ENCODE peak calls at places on chromosome 3, in four cellular contexts. One of them, this sample, is unnamed.
A peak's percentile ranks its signal among the peaks of the same experiment; 100 is the strongest.

GRCh38 chr3:171026584-171027293 is at the start of gene SLC2A2:
- DNase-seq in CD8-positive, alpha-beta memory T cell: no peak
- DNase-seq in GM23248: no peak
- DNase-seq in body of pancreas: peak; percentile 30
- DNase-seq in this sample: no peak

GRCh38 chr3:148882288-148882687 is 17.2 kb downstream of the CPA3 start:
- DNase-seq in CD8-positive, alpha-beta memory T cell: no peak
- DNase-seq in GM23248: peak; percentile 59
- DNase-seq in body of pancreas: peak; percentile 57
- DNase-seq in this sample: no peak

GRCh38 chr3:115836944-115837343 is 213.6 kb downstream of the GAP43 start:
- DNase-seq in CD8-positive, alpha-beta memory T cell: no peak
- DNase-seq in GM23248: peak; percentile 70
- DNase-seq in body of pancreas: no peak
- DNase-seq in this sample: no peak

GRCh38 chr3:97793415-97794019 is 28.3 kb upstream of the CRYBG3 start:
- DNase-seq in CD8-positive, alpha-beta memory T cell: no peak
- DNase-seq in GM23248: peak; percentile 72
- DNase-seq in body of pancreas: peak; percentile 12
- DNase-seq in this sample: no peak

GRCh38 chr3:112467584-112467983 is 31.7 kb downstream of the BTLA start:
- DNase-seq in CD8-positive, alpha-beta memory T cell: no peak
- DNase-seq in GM23248: no peak
- DNase-seq in body of pancreas: no peak
- DNase-seq in this sample: no peak

GRCh38 chr3:29478671-29479070 is 197.8 kb downstream of the RBMS3 start:
- DNase-seq in CD8-positive, alpha-beta memory T cell: no peak
- DNase-seq in GM23248: peak; percentile 44
- DNase-seq in body of pancreas: no peak
- DNase-seq in this sample: no peak

GRCh38 chr3:127800508-127800907 is 21.8 kb downstream of the MGLL start:
- DNase-seq in CD8-positive, alpha-beta memory T cell: no peak
- DNase-seq in GM23248: peak; percentile 60
- DNase-seq in body of pancreas: no peak
- DNase-seq in this sample: no peak

GRCh38 chr3:183586477-183586876 is 31.0 kb upstream of the KLHL6 start:
- DNase-seq in CD8-positive, alpha-beta memory T cell: no peak
- DNase-seq in GM23248: no peak
- DNase-seq in body of pancreas: no peak
- DNase-seq in this sample: no peak

GRCh38 chr3:14725564-14726420 is 50.9 kb downstream of the C3orf20 start:
- DNase-seq in CD8-positive, alpha-beta memory T cell: no peak
- DNase-seq in GM23248: peak; percentile 24
- DNase-seq in body of pancreas: peak; percentile 61
- DNase-seq in this sample: peak; percentile 63

GRCh38 chr3:127483005-127483641 is 107.4 kb downstream of the TPRA1 start:
- DNase-seq in CD8-positive, alpha-beta memory T cell: no peak
- DNase-seq in GM23248: no peak
- DNase-seq in body of pancreas: no peak
- DNase-seq in this sample: no peak

GRCh38 chr3:20323307-20323927 is 137.4 kb upstream of the SGO1 start:
- DNase-seq in CD8-positive, alpha-beta memory T cell: no peak
- DNase-seq in GM23248: no peak
- DNase-seq in body of pancreas: no peak
- DNase-seq in this sample: no peak

GRCh38 chr3:194508486-194509449 is 22.0 kb upstream of the ATP13A3 start:
- DNase-seq in CD8-positive, alpha-beta memory T cell: no peak
- DNase-seq in GM23248: no peak
- DNase-seq in body of pancreas: no peak
- DNase-seq in this sample: no peak

GRCh38 chr3:134008630-134009156 is 21.0 kb downstream of the SLCO2A1 start:
- DNase-seq in CD8-positive, alpha-beta memory T cell: no peak
- DNase-seq in GM23248: peak; percentile 82
- DNase-seq in body of pancreas: no peak
- DNase-seq in this sample: no peak

GRCh38 chr3:105822171-105823123 is 46.4 kb downstream of the CBLB start:
- DNase-seq in CD8-positive, alpha-beta memory T cell: no peak
- DNase-seq in GM23248: no peak
- DNase-seq in body of pancreas: no peak
- DNase-seq in this sample: no peak

GRCh38 chr3:105821433-105821832 is 47.4 kb downstream of the CBLB start:
- DNase-seq in CD8-positive, alpha-beta memory T cell: no peak
- DNase-seq in GM23248: no peak
- DNase-seq in body of pancreas: peak; percentile 18
- DNase-seq in this sample: no peak

GRCh38 chr3:105827101-105827634 is 41.6 kb downstream of the CBLB start:
- DNase-seq in CD8-positive, alpha-beta memory T cell: no peak
- DNase-seq in GM23248: peak; percentile 47
- DNase-seq in body of pancreas: no peak
- DNase-seq in this sample: no peak

GRCh38 chr3:105824129-105824528 is 44.7 kb downstream of the CBLB start:
- DNase-seq in CD8-positive, alpha-beta memory T cell: no peak
- DNase-seq in GM23248: no peak
- DNase-seq in body of pancreas: no peak
- DNase-seq in this sample: no peak

DNA sequence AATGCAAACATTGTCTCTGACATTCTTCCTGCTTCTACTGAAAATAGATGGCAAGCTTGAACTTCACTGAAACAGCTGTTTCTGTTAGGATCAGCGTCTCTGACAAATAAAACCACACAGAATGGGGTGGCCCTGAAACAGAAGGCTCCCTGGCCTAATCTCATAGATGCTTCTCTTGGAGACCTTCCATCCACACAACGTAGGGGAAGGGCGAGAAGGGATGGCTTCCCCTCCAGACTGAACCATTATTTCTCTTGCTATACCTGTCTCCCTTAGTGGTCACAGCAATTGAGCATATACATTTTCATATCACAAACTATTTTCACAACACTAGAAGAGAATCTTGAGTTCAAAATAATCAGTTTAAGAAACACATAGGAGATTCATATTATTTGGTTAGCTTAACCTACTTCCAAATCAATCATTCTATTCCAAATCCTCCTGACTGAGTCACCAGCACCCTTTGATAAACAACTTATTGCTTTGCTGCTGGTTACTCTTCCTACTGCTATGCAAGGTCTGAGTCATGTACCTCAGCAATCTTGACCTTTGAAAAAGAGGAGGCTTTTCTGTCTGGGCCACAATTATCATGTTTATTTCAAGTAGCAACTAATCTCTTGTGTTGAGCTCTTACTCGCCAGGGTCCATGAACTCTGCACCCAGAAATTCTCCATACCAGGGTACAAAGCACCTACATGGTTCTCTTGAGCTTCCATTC is 45.5 kb downstream of the CBLB start:
- DNase-seq in CD8-positive, alpha-beta memory T cell: no peak
- DNase-seq in GM23248: peak; percentile 95
- DNase-seq in body of pancreas: no peak
- DNase-seq in this sample: no peak
- H3K4me3 ChIP-seq in CD8-positive, alpha-beta memory T cell: no peak overlapping the region
- H3K4me3 ChIP-seq in GM23248: no peak overlapping the region
- H3K4me3 ChIP-seq in body of pancreas: no peak overlapping the region
- H3K4me3 ChIP-seq in this sample: no peak overlapping the region

GRCh38 chr3:50156991-50157493 is 1.9 kb downstream of the SEMA3F start:
- DNase-seq in CD8-positive, alpha-beta memory T cell: no peak
- DNase-seq in GM23248: peak; percentile 42
- DNase-seq in body of pancreas: no peak
- DNase-seq in this sample: no peak
- H3K4me1 ChIP-seq in CD8-positive, alpha-beta memory T cell: peaks cover 16% of the 10 kb centered on the region
- H3K4me1 ChIP-seq in GM23248: no peaks in the 10 kb centered on the region
- H3K4me1 ChIP-seq in body of pancreas: peaks cover 19% of the 10 kb centered on the region
- H3K4me1 ChIP-seq in this sample: peaks cover 65% of the 10 kb centered on the region

GRCh38 chr3:131386429-131386926 is 4.9 kb downstream of the NUDT16 start:
- DNase-seq in CD8-positive, alpha-beta memory T cell: no peak
- DNase-seq in GM23248: no peak
- DNase-seq in body of pancreas: peak; percentile 80
- DNase-seq in this sample: peak; percentile 69
- H3K27ac ChIP-seq in CD8-positive, alpha-beta memory T cell: no peak overlapping the region
- H3K27ac ChIP-seq in GM23248: no peak overlapping the region
- H3K27ac ChIP-seq in body of pancreas: peak overlapping the region; percentile 51
- H3K27ac ChIP-seq in this sample: peak overlapping the region; percentile 82

DNA sequence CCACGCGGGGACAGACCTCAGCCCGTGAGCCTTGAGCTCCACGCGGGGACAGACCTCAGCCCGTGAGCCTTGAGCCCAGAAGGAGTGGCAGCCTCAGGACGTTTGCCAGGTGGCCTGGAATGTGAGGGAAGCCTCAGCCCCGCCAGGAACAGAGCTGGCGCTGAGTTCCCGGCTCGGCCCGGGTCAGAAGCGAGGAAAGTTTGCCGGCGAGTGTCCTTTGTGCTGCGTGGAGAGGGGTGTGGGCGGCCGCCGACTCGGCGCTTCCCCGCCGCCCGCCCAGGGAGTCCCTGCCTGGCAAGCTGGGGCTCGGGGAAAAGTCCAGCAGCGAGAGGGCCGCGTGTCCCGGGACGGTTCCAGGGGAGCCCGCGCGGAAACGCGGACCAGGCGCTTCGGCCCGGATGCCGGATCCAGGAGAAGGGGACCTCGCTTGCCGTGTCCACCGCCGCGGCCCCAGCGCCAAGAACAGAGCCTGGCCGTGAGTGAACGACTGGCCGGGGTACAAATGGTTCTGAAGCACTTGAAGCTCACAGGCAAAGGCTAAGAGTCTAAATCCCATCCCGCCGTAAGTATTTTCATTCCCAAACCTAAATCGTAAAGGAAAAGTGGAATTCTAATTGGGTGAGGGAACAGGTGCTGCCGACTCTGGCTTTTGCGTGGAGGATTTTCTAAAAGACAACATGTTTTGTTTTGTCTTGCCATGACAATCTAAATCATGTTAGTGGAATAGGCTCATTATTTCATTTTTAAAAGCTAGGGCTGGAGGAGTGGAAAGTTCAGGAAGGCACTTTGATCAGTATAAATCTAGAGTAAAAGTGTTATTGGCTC is 1.7 kb downstream of the LRRN1 start:
- DNase-seq in CD8-positive, alpha-beta memory T cell: no peak
- DNase-seq in GM23248: peak; percentile 10
- DNase-seq in body of pancreas: peak; percentile 53
- DNase-seq in this sample: peak; percentile 22
- H3K4me3 ChIP-seq in CD8-positive, alpha-beta memory T cell: no peak overlapping the region
- H3K4me3 ChIP-seq in GM23248: no peak overlapping the region
- H3K4me3 ChIP-seq in body of pancreas: peak overlapping the region; percentile 22
- H3K4me3 ChIP-seq in this sample: peak overlapping the region; percentile 69

This sample was measured in left ventricle myocardium inferior.